ENCODE peak calls at places on chromosomes 6 and 20, in eight cellular contexts. F, W, B, O, T, G, Q and U are unnamed samples. For H3K36me3, the result is how much of the 10 kb centered on the place peaks cover.

GRCh38 chr6:32772656-32773055 is 9.3 kb upstream of the HLA-DQB2 start:
- DNase-seq in Q (no peak), B (no peak), W (no peak), O (no peak), F (peak), T (no peak), G (no peak), U (no peak)

GRCh38 chr20:25254986-25255680 is 7.2 kb downstream of the PYGB start:
- DNase-seq in B (no peak), G (peak), T (peak), Q (peak), O (no peak), W (no peak), F (peak), U (no peak)

GRCh38 chr6:1619666-1620503 is 10.2 kb downstream of the FOXC1 start:
- DNase-seq in G (no peak), W (no peak), Q (no peak), T (no peak), O (peak), F (no peak), B (no peak), U (no peak)

GRCh38 chr6:346389-347030 is 45.0 kb upstream of the IRF4 start:
- DNase-seq in G (no peak), O (no peak), F (no peak), W (peak), Q (peak), B (no peak), T (no peak), U (no peak)

GRCh38 chr6:12482386-12482785 is 192.2 kb downstream of the EDN1 start:
- DNase-seq in T (no peak), B (no peak), W (no peak), G (no peak), Q (no peak), F (no peak), O (peak), U (no peak)

GRCh38 chr6:70709826-70710225 is 42.1 kb downstream of the SMAP1 start:
- DNase-seq in O (no peak), T (no peak), W (peak), Q (no peak), F (peak), G (no peak), B (no peak), U (no peak)

GRCh38 chr6:40727272-40727671 is 140.1 kb upstream of the LRFN2 start:
- DNase-seq in T (no peak), F (no peak), G (no peak), B (no peak), O (peak), Q (no peak), W (peak), U (no peak)

GRCh38 chr6:41100871-41101287 is 28.1 kb downstream of the NFYA start:
- DNase-seq in Q (no peak), B (no peak), G (no peak), F (no peak), T (no peak), W (no peak), O (peak), U (no peak)

GRCh38 chr6:148811472-148811871 is 64.6 kb downstream of the UST start:
- DNase-seq in Q (no peak), T (no peak), F (no peak), G (no peak), O (no peak), B (no peak), W (no peak), U (no peak)

GRCh38 chr6:130906736-130907381 is 79.7 kb downstream of the SMLR1 start:
- DNase-seq in Q (no peak), G (no peak), F (peak), W (no peak), O (no peak), B (no peak), T (no peak), U (no peak)

GRCh38 chr6:3227363-3228045 is at the start of gene TUBB2B:
- DNase-seq in T (no peak), W (peak), Q (no peak), F (no peak), G (peak), B (no peak), O (peak), U (no peak)

GRCh38 chr20:46221271-46221670 is 87.0 kb downstream of the CDH22 start:
- DNase-seq in O (no peak), G (no peak), W (no peak), F (no peak), Q (no peak), B (no peak), T (no peak), U (no peak)

GRCh38 chr6:21263531-21264287 is 329.8 kb upstream of the SOX4 start:
- DNase-seq in G (no peak), Q (no peak), O (no peak), W (no peak), B (no peak), F (peak), T (no peak), U (no peak)

GRCh38 chr6:106098383-106099234 is 12.5 kb downstream of the PRDM1 start:
- DNase-seq in B (no peak), O (peak), T (peak), W (no peak), G (peak), Q (no peak), F (peak), U (no peak)

GRCh38 chr6:166683477-166683876 is 56.4 kb upstream of the RPS6KA2 start:
- DNase-seq in T (no peak), F (no peak), Q (no peak), O (no peak), B (no peak), G (peak), W (no peak), U (no peak)

GRCh38 chr20:56697476-56697875 is 68.4 kb downstream of the TFAP2C start:
- DNase-seq in G (no peak), O (no peak), Q (no peak), B (no peak), T (no peak), F (no peak), W (no peak), U (no peak)

GRCh38 chr6:16450821-16451220 is 212.4 kb downstream of the GMPR start:
- DNase-seq in W (no peak), B (no peak), T (no peak), F (no peak), Q (no peak), G (no peak), O (no peak), U (no peak)

GRCh38 chr6:148530394-148530923 is 187.8 kb downstream of the SASH1 start:
- DNase-seq in Q (no peak), B (no peak), F (no peak), G (no peak), W (peak), T (no peak), O (peak), U (no peak)

GRCh38 chr6:87825865-87826264 is 123.8 kb upstream of the AKIRIN2 start:
- DNase-seq in O (no peak), F (no peak), W (no peak), B (no peak), T (no peak), Q (no peak), G (no peak), U (no peak)

GRCh38 chr6:87907521-87907920 is 140.1 kb upstream of the SPACA1 start:
- DNase-seq in B (no peak), O (no peak), G (no peak), T (no peak), Q (no peak), W (no peak), F (peak), U (no peak)

GRCh38 chr20:19692685-19693119 is 65.4 kb upstream of the RIN2 start:
- DNase-seq in F (peak), W (peak), T (peak), O (peak), Q (peak), B (peak), G (peak), U (no peak)

GRCh38 chr6:51902261-51902764 is 185.1 kb downstream of the PKHD1 start:
- DNase-seq in W (peak), Q (no peak), G (no peak), F (no peak), B (no peak), O (no peak), T (no peak), U (peak)

GRCh38 chr6:156617376-156617775 is 159.8 kb upstream of the ARID1B start:
- DNase-seq in Q (peak), O (no peak), G (peak), T (peak), B (no peak), W (peak), F (no peak), U (no peak)

GRCh38 chr6:142749556-142749955 is 195.4 kb downstream of the HIVEP2 start:
- DNase-seq in B (no peak), T (no peak), G (no peak), O (no peak), Q (no peak), W (no peak), F (no peak), U (no peak)

GRCh38 chr6:142653710-142654274 is 291.2 kb downstream of the HIVEP2 start:
- DNase-seq in Q (no peak), B (no peak), O (no peak), G (no peak), T (no peak), F (no peak), W (peak), U (no peak)

GRCh38 chr6:63856271-63856670 is 220.7 kb downstream of the PHF3 start:
- DNase-seq in F (no peak), B (no peak), G (no peak), Q (no peak), T (no peak), O (no peak), W (no peak), U (no peak)

GRCh38 chr6:138966870-138967269 is 21.2 kb downstream of the REPS1 start:
- DNase-seq in G (no peak), T (no peak), O (no peak), W (no peak), B (no peak), F (no peak), Q (no peak), U (no peak)

GRCh38 chr20:31861346-31862156 is 8.8 kb downstream of the DUSP15 start:
- DNase-seq in B (no peak), F (peak), G (peak), T (peak), W (peak), Q (peak), O (peak), U (no peak)

GRCh38 chr20:36744764-36745191 is 1.1 kb downstream of the NDRG3 start:
- DNase-seq in Q (peak), O (peak), F (peak), B (no peak), W (no peak), T (no peak), G (peak), U (no peak)

GRCh38 chr20:44730441-44730840 is 15.2 kb upstream of the KCNK15 start:
- DNase-seq in T (no peak), G (no peak), Q (no peak), F (peak), O (no peak), W (peak), B (no peak), U (no peak)

GRCh38 chr20:11260611-11261010 is 586.8 kb upstream of the JAG1 start:
- DNase-seq in Q (no peak), G (no peak), B (no peak), T (no peak), F (peak), O (no peak), W (no peak), U (no peak)

GRCh38 chr6:4413073-4413472 is 277.7 kb upstream of the ECI2 start:
- DNase-seq in F (no peak), T (no peak), B (no peak), O (no peak), G (no peak), Q (no peak), W (no peak), U (no peak)

GRCh38 chr6:76073281-76073680 is 819 bp upstream of the IMPG1 start:
- DNase-seq in T (no peak), F (no peak), B (no peak), Q (no peak), G (no peak), W (no peak), O (no peak), U (no peak)

GRCh38 chr6:5998741-5999687 is 7.7 kb downstream of the NRN1 start:
- DNase-seq in Q (no peak), W (peak), F (no peak), O (peak), T (peak), B (no peak), G (peak), U (no peak)

DNA sequence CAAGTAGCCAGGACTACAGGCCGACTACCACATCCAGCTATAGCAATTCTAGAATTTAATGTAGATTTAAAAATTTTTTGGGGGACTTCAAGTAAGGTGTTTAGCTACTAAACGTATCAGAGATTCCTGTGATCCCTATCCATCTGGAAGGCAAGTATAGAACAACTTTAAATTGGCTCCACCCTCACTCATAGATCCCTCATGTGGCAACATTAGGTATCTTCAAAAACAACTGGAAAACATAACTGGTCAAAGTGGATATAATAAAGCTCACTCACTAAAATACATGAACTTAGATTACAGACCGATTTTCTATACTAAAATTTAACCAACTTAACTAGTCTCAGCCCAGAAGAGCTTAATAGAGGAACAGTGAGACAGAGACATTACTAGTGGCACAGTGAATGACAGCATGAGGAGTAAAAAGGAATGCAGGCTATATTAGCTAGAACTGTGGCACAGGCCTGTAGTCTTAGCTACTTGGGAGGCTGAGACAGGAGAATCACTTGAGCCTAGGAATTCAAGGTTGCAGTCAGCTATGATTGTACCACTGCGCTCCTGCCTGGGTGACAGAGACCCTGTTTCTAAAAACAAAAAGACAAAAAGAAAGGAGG is 14.7 kb downstream of the NUP153 start:
- DNase-seq in T (no peak), G (no peak), F (no peak), Q (no peak), B (no peak), O (no peak), W (no peak), U (no peak)
- H3K27ac ChIP-seq in T (no peak), G (no peak), F (no peak), Q (no peak), B (no peak), O (no peak), W (peak), U (no peak)

DNA sequence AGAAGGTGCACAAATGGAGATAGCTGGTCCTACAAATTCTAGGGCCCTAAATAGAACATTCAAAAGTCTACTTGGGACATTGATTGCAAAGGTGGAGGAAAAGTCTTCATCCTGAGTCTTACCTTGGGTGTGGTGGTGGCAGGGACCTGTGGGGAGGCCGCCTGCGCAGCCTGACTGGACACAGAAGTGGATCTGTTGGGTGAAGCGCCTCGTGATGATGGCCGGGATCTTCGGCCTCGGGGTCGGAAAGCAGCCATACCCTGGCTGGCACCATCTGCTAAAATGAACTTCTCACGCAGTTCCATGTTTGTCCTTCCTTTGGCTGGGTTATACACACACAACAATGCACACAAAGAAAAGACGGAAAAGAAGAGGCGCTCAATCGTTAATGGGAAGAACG is 179.2 kb downstream of the DST start:
- DNase-seq in O (no peak), G (no peak), T (no peak), B (no peak), Q (no peak), W (no peak), F (no peak), U (no peak)
- H3K36me3 ChIP-seq in O (under half), G (under half), T (under half), B (half or more), Q (half or more), W (under half), F (under half), U (under half)

GRCh38 chr20:5001174-5002076 is at the start of gene SLC23A2:
- DNase-seq in B (no peak), G (peak), Q (peak), W (peak), F (no peak), T (peak), O (peak), U (no peak)
- H3K27ac ChIP-seq in B (peak), G (peak), Q (peak), W (peak), F (peak), T (no peak), O (no peak), U (no peak)

GRCh38 chr20:13809373-13809772 is 24.5 kb downstream of the NDUFAF5 start:
- DNase-seq in W (no peak), T (no peak), F (no peak), G (no peak), B (no peak), O (no peak), Q (no peak), U (no peak)

GRCh38 chr20:13810446-13810845 is 25.6 kb downstream of the NDUFAF5 start:
- DNase-seq in W (no peak), T (no peak), F (no peak), B (no peak), O (no peak), G (no peak), Q (no peak), U (no peak)

GRCh38 chr20:13814672-13815071 is 29.8 kb downstream of the NDUFAF5 start:
- DNase-seq in G (no peak), B (no peak), F (no peak), W (no peak), T (no peak), Q (no peak), O (no peak), U (no peak)

GRCh38 chr20:13813910-13814309 is 29.1 kb downstream of the NDUFAF5 start:
- DNase-seq in Q (no peak), B (no peak), O (no peak), T (no peak), W (no peak), F (no peak), G (no peak), U (no peak)

GRCh38 chr20:13809855-13810254 is 25.0 kb downstream of the NDUFAF5 start:
- DNase-seq in B (no peak), G (no peak), Q (no peak), F (no peak), W (no peak), T (no peak), O (no peak), U (no peak)
- H3K36me3 ChIP-seq in B (half or more), G (under half), Q (half or more), F (under half), W (half or more), T (under half), O (half or more), U (half or more)

DNA sequence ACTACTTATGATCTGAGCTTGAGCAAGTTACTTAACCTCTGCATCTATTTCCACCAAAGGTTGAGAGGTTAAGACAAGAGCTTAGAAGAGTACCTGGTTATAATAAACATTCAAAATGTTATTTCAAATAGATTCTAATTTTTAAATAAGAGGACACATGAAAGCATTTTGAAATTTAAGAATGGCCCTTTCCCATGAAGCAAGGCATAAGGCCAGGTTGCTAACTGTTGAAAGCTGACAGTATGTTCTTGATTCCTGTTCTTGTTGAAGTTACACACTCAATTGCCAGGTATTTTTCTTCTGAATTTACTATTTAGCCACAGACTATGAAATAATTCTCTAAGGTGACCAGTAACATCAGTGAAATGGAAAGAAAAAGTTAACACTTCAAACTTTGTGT is 14.5 kb downstream of the C6orf62 start:
- DNase-seq in O (no peak), G (no peak), W (no peak), Q (no peak), T (no peak), F (no peak), B (no peak), U (no peak)
- H3K27ac ChIP-seq in O (peak), G (no peak), W (no peak), Q (no peak), T (no peak), F (no peak), B (no peak), U (peak)

GRCh38 chr20:58103517-58103904 is 124.9 kb downstream of the ANKRD60 start:
- DNase-seq in F (no peak), T (no peak), Q (no peak), O (no peak), G (no peak), W (no peak), B (no peak), U (no peak)

GRCh38 chr20:58102744-58103516 is 125.5 kb downstream of the ANKRD60 start:
- DNase-seq in F (peak), T (peak), W (no peak), B (no peak), G (no peak), Q (no peak), O (no peak), U (no peak)

GRCh38 chr20:58102252-58102651 is 126.2 kb downstream of the ANKRD60 start:
- DNase-seq in O (no peak), F (peak), G (no peak), Q (no peak), B (no peak), W (no peak), T (no peak), U (no peak)

GRCh38 chr20:58106143-58106750 is 122.2 kb downstream of the ANKRD60 start:
- DNase-seq in B (no peak), W (no peak), O (no peak), F (no peak), G (no peak), Q (no peak), T (no peak), U (no peak)

GRCh38 chr20:58103961-58104360 is 124.5 kb downstream of the ANKRD60 start:
- DNase-seq in W (no peak), O (no peak), F (no peak), Q (no peak), B (no peak), T (no peak), G (no peak), U (no peak)
- H3K36me3 ChIP-seq in W (under half), O (under half), F (under half), Q (under half), B (under half), T (under half), G (under half), U (under half)